ENCODE peak calls at places on chromosomes 4 and X, in ten cellular contexts. One of them, this sample, is unnamed.

GRCh38 chr4:3263053-3263958 is 14.3 kb downstream of the MSANTD1 start:
- DNase-seq in BJ: no peak
- DNase-seq in osteocyte: peak; percentile 74
- DNase-seq in astrocyte of the spinal cord: no peak
- DNase-seq in GM12865: no peak
- DNase-seq in A549: no peak
- DNase-seq in thyroid gland: peak; percentile 71
- DNase-seq in bronchial epithelial cell: no peak
- DNase-seq in AG04450: no peak
- DNase-seq in endothelial cell: no peak
- DNase-seq in this sample: no peak

GRCh38 chr4:152901205-152901604 is 34.9 kb upstream of the FHDC1 start:
- DNase-seq in BJ: no peak
- DNase-seq in bronchial epithelial cell: no peak
- DNase-seq in AG04450: no peak
- DNase-seq in astrocyte of the spinal cord: no peak
- DNase-seq in GM12865: no peak
- DNase-seq in endothelial cell: no peak
- DNase-seq in thyroid gland: no peak
- DNase-seq in A549: no peak
- DNase-seq in osteocyte: no peak
- DNase-seq in this sample: no peak

GRCh38 chrX:17414839-17415238 is 39.8 kb downstream of the NHS start:
- DNase-seq in endothelial cell: peak; percentile 2
- DNase-seq in GM12865: no peak
- DNase-seq in BJ: no peak
- DNase-seq in A549: no peak
- DNase-seq in bronchial epithelial cell: no peak
- DNase-seq in osteocyte: no peak
- DNase-seq in thyroid gland: no peak
- DNase-seq in AG04450: no peak
- DNase-seq in astrocyte of the spinal cord: no peak
- DNase-seq in this sample: no peak

GRCh38 chrX:72052415-72053090 is 79.2 kb downstream of the RTL5 start:
- DNase-seq in osteocyte: no peak
- DNase-seq in A549: no peak
- DNase-seq in astrocyte of the spinal cord: peak; percentile 31
- DNase-seq in endothelial cell: no peak
- DNase-seq in GM12865: no peak
- DNase-seq in BJ: no peak
- DNase-seq in AG04450: no peak
- DNase-seq in thyroid gland: no peak
- DNase-seq in bronchial epithelial cell: peak; percentile 18
- DNase-seq in this sample: no peak

GRCh38 chr4:93221771-93222170 is 606.8 kb upstream of the ATOH1 start:
- DNase-seq in bronchial epithelial cell: no peak
- DNase-seq in AG04450: no peak
- DNase-seq in GM12865: no peak
- DNase-seq in osteocyte: no peak
- DNase-seq in BJ: no peak
- DNase-seq in endothelial cell: no peak
- DNase-seq in astrocyte of the spinal cord: no peak
- DNase-seq in thyroid gland: no peak
- DNase-seq in A549: no peak
- DNase-seq in this sample: no peak

GRCh38 chr4:125043453-125043852 is 271.3 kb upstream of the FAT4 start:
- DNase-seq in osteocyte: no peak
- DNase-seq in AG04450: no peak
- DNase-seq in BJ: no peak
- DNase-seq in A549: no peak
- DNase-seq in endothelial cell: no peak
- DNase-seq in bronchial epithelial cell: peak; percentile 46
- DNase-seq in thyroid gland: no peak
- DNase-seq in GM12865: no peak
- DNase-seq in astrocyte of the spinal cord: peak; percentile 15
- DNase-seq in this sample: no peak

GRCh38 chrX:20500171-20500865 is 233.6 kb upstream of the RPS6KA3 start:
- DNase-seq in AG04450: no peak
- DNase-seq in GM12865: peak; percentile 15
- DNase-seq in bronchial epithelial cell: no peak
- DNase-seq in thyroid gland: no peak
- DNase-seq in BJ: no peak
- DNase-seq in endothelial cell: no peak
- DNase-seq in osteocyte: no peak
- DNase-seq in A549: no peak
- DNase-seq in astrocyte of the spinal cord: no peak
- DNase-seq in this sample: no peak

GRCh38 chr4:81255524-81255923 is 40.5 kb upstream of the PRKG2 start:
- DNase-seq in endothelial cell: no peak
- DNase-seq in BJ: peak; percentile 50
- DNase-seq in thyroid gland: no peak
- DNase-seq in A549: peak; percentile 2
- DNase-seq in bronchial epithelial cell: peak; percentile 14
- DNase-seq in osteocyte: no peak
- DNase-seq in GM12865: no peak
- DNase-seq in AG04450: peak; percentile 66
- DNase-seq in astrocyte of the spinal cord: peak; percentile 74
- DNase-seq in this sample: peak; percentile 47

GRCh38 chrX:131895002-131895401 is 128.1 kb upstream of the STK26 start:
- DNase-seq in osteocyte: no peak
- DNase-seq in BJ: no peak
- DNase-seq in AG04450: no peak
- DNase-seq in thyroid gland: no peak
- DNase-seq in astrocyte of the spinal cord: peak; percentile 69
- DNase-seq in bronchial epithelial cell: peak; percentile 68
- DNase-seq in endothelial cell: no peak
- DNase-seq in GM12865: no peak
- DNase-seq in A549: no peak
- DNase-seq in this sample: peak; percentile 11

GRCh38 chr4:8840816-8841455 is 30.7 kb downstream of the HMX1 start:
- DNase-seq in GM12865: no peak
- DNase-seq in thyroid gland: no peak
- DNase-seq in bronchial epithelial cell: no peak
- DNase-seq in A549: no peak
- DNase-seq in osteocyte: no peak
- DNase-seq in BJ: no peak
- DNase-seq in AG04450: no peak
- DNase-seq in endothelial cell: no peak
- DNase-seq in astrocyte of the spinal cord: no peak
- DNase-seq in this sample: no peak

GRCh38 chr4:16588651-16589050 is 309.8 kb downstream of the LDB2 start:
- DNase-seq in endothelial cell: no peak
- DNase-seq in astrocyte of the spinal cord: no peak
- DNase-seq in thyroid gland: no peak
- DNase-seq in bronchial epithelial cell: no peak
- DNase-seq in AG04450: no peak
- DNase-seq in GM12865: peak; percentile 7
- DNase-seq in osteocyte: no peak
- DNase-seq in A549: no peak
- DNase-seq in BJ: no peak
- DNase-seq in this sample: no peak

GRCh38 chrX:140817943-140818342 is 108.4 kb downstream of the LINC00632 start:
- DNase-seq in BJ: no peak
- DNase-seq in bronchial epithelial cell: peak; percentile 13
- DNase-seq in GM12865: peak; percentile 2
- DNase-seq in astrocyte of the spinal cord: peak; percentile 22
- DNase-seq in A549: peak; percentile 30
- DNase-seq in AG04450: no peak
- DNase-seq in endothelial cell: peak; percentile 9
- DNase-seq in osteocyte: no peak
- DNase-seq in thyroid gland: no peak
- DNase-seq in this sample: peak; percentile 51

GRCh38 chrX:116490091-116490490 is 27.3 kb upstream of the CT83 start:
- DNase-seq in endothelial cell: no peak
- DNase-seq in astrocyte of the spinal cord: peak; percentile 2
- DNase-seq in thyroid gland: no peak
- DNase-seq in GM12865: no peak
- DNase-seq in BJ: no peak
- DNase-seq in A549: peak; percentile 1
- DNase-seq in AG04450: no peak
- DNase-seq in osteocyte: no peak
- DNase-seq in bronchial epithelial cell: peak; percentile 11
- DNase-seq in this sample: no peak
- TF ChIP-seq CTCF in endothelial cell: no peak
- TF ChIP-seq CTCF in astrocyte of the spinal cord: peak; percentile 21
- TF ChIP-seq CTCF in thyroid gland: peak; percentile 32
- TF ChIP-seq CTCF in GM12865: no peak
- TF ChIP-seq CTCF in BJ: no peak
- TF ChIP-seq CTCF in A549: peak; percentile 44
- TF ChIP-seq CTCF in AG04450: no peak
- TF ChIP-seq CTCF in osteocyte: peak; percentile 47
- TF ChIP-seq CTCF in bronchial epithelial cell: peak; percentile 12
- TF ChIP-seq CTCF in this sample: peak; percentile 36

DNA sequence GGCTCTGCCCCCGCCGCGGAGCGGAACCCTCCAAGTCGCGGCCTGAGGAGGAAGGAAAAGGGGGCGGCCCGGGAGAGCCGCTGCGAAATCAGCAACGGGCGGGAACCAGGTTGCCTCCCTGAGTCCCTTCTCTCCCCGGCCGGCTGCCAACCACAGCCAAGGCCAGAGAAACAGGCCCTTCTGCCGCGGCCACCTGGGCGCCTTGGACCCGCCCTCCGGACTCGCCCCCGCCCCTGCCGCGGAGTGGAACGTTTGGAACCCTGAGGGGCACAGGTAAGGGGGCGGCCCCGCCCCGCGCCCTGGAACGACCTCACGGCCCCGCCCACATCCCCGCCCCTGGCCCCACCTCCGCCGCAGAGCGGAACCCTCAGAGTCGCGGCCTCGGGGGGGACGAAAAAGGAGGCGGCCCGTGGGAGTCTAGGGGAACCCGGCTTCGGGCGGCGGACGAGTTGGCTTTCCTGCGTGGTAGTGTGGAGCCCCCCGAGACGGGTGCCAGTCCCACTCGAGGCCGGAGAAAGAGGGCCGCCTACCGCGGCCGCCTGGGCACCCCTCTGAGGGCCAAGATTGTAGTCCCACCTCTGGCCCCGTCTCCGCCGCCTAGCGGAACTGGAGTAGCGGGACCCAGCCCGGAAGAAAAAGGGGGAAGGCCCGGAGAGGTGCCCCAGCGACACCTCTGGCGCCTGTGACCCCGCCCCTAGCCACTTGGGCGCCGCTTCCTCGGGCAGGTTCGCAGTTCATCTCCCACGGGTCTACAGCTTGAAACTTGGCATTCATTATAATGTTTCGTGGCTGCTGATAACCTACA is 669 bp upstream of the PHKA2 start:
- DNase-seq in thyroid gland: peak; percentile 87
- DNase-seq in AG04450: no peak
- DNase-seq in bronchial epithelial cell: peak; percentile 47
- DNase-seq in astrocyte of the spinal cord: peak; percentile 71
- DNase-seq in A549: peak; percentile 86
- DNase-seq in GM12865: peak; percentile 90
- DNase-seq in osteocyte: peak; percentile 89
- DNase-seq in BJ: no peak
- DNase-seq in endothelial cell: peak; percentile 69
- DNase-seq in this sample: peak; percentile 82
- TF ChIP-seq CTCF in thyroid gland: peak; percentile 39
- TF ChIP-seq CTCF in AG04450: peak; percentile 54
- TF ChIP-seq CTCF in bronchial epithelial cell: peak; percentile 49
- TF ChIP-seq CTCF in astrocyte of the spinal cord: peak; percentile 45
- TF ChIP-seq CTCF in A549: peak; percentile 25
- TF ChIP-seq CTCF in GM12865: peak; percentile 18
- TF ChIP-seq CTCF in osteocyte: peak; percentile 55
- TF ChIP-seq CTCF in BJ: peak; percentile 64
- TF ChIP-seq CTCF in endothelial cell: peak; percentile 45
- TF ChIP-seq CTCF in this sample: peak; percentile 17

GRCh38 chr4:67746797-67747495 is 7.2 kb downstream of the GNRHR start:
- DNase-seq in BJ: no peak
- DNase-seq in osteocyte: no peak
- DNase-seq in endothelial cell: no peak
- DNase-seq in bronchial epithelial cell: peak; percentile 52
- DNase-seq in GM12865: peak; percentile 53
- DNase-seq in thyroid gland: no peak
- DNase-seq in AG04450: no peak
- DNase-seq in astrocyte of the spinal cord: peak; percentile 71
- DNase-seq in A549: peak; percentile 23
- DNase-seq in this sample: peak; percentile 39
- TF ChIP-seq CTCF in BJ: peak; percentile 58
- TF ChIP-seq CTCF in osteocyte: peak; percentile 67
- TF ChIP-seq CTCF in endothelial cell: peak; percentile 96
- TF ChIP-seq CTCF in bronchial epithelial cell: peak; percentile 40
- TF ChIP-seq CTCF in GM12865: peak; percentile 37
- TF ChIP-seq CTCF in thyroid gland: peak; percentile 59
- TF ChIP-seq CTCF in AG04450: peak; percentile 53
- TF ChIP-seq CTCF in astrocyte of the spinal cord: peak; percentile 42
- TF ChIP-seq CTCF in A549: peak; percentile 46
- TF ChIP-seq CTCF in this sample: peak; percentile 48

GRCh38 chr4:11424896-11425295 is 3.8 kb downstream of the HS3ST1 start:
- DNase-seq in A549: no peak
- DNase-seq in thyroid gland: no peak
- DNase-seq in AG04450: no peak
- DNase-seq in BJ: no peak
- DNase-seq in GM12865: no peak
- DNase-seq in osteocyte: no peak
- DNase-seq in bronchial epithelial cell: no peak
- DNase-seq in endothelial cell: no peak
- DNase-seq in astrocyte of the spinal cord: no peak
- DNase-seq in this sample: no peak

GRCh38 chr4:11426716-11427115 is 2.0 kb downstream of the HS3ST1 start:
- DNase-seq in bronchial epithelial cell: peak; percentile 40
- DNase-seq in endothelial cell: no peak
- DNase-seq in A549: no peak
- DNase-seq in astrocyte of the spinal cord: peak; percentile 5
- DNase-seq in thyroid gland: no peak
- DNase-seq in osteocyte: no peak
- DNase-seq in GM12865: no peak
- DNase-seq in AG04450: no peak
- DNase-seq in BJ: no peak
- DNase-seq in this sample: no peak

GRCh38 chr4:11426003-11426402 is 2.7 kb downstream of the HS3ST1 start:
- DNase-seq in AG04450: no peak
- DNase-seq in endothelial cell: no peak
- DNase-seq in bronchial epithelial cell: no peak
- DNase-seq in BJ: no peak
- DNase-seq in GM12865: no peak
- DNase-seq in osteocyte: no peak
- DNase-seq in A549: no peak
- DNase-seq in astrocyte of the spinal cord: no peak
- DNase-seq in thyroid gland: no peak
- DNase-seq in this sample: no peak

GRCh38 chr4:11423465-11423864 is 5.2 kb downstream of the HS3ST1 start:
- DNase-seq in osteocyte: no peak
- DNase-seq in bronchial epithelial cell: no peak
- DNase-seq in A549: no peak
- DNase-seq in astrocyte of the spinal cord: no peak
- DNase-seq in AG04450: no peak
- DNase-seq in endothelial cell: no peak
- DNase-seq in GM12865: no peak
- DNase-seq in BJ: no peak
- DNase-seq in thyroid gland: no peak
- DNase-seq in this sample: no peak

DNA sequence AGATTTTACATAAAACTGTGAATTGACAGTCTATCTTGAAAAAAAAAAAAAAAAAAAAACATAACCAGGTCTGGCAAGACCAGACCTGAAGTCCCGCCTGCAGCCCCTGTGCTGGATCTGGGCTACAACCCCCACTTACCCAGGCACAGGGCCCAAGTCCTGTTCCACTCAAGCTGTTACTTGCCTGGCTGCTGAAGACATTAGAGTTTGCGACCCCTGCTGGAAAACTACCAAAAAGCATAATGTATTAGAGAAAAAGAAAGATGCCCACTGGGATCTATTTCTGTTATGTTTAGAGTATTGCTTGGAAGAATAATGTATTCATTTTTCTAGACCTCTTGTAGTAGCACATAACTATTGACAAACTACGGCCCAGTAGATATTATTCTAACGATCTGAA is 4.7 kb downstream of the HS3ST1 start:
- DNase-seq in A549: peak; percentile 28
- DNase-seq in GM12865: peak; percentile 70
- DNase-seq in osteocyte: no peak
- DNase-seq in astrocyte of the spinal cord: peak; percentile 46
- DNase-seq in endothelial cell: peak; percentile 53
- DNase-seq in BJ: no peak
- DNase-seq in bronchial epithelial cell: peak; percentile 74
- DNase-seq in AG04450: no peak
- DNase-seq in thyroid gland: peak; percentile 16
- DNase-seq in this sample: peak; percentile 70
- TF ChIP-seq CTCF in A549: peak; percentile 29
- TF ChIP-seq CTCF in GM12865: peak; percentile 52
- TF ChIP-seq CTCF in osteocyte: peak; percentile 55
- TF ChIP-seq CTCF in astrocyte of the spinal cord: peak; percentile 53
- TF ChIP-seq CTCF in endothelial cell: peak; percentile 71
- TF ChIP-seq CTCF in BJ: no peak
- TF ChIP-seq CTCF in bronchial epithelial cell: peak; percentile 43
- TF ChIP-seq CTCF in AG04450: peak; percentile 42
- TF ChIP-seq CTCF in thyroid gland: no peak
- TF ChIP-seq CTCF in this sample: peak; percentile 15